ENCODE peak calls at places on chromosomes 13 and 19, in six cellular contexts. I is pancreas, V is thoracic aorta, O is psoas muscle, M is uterus, S is aorta. E is an unnamed sample.

GRCh38 chr19:16191216-16191908 is 6.2 kb downstream of the FAM32A start:
- DNase-seq in V (no peak), M (no peak), I (no peak), O (no peak), S (peak; percentile 56), E (no peak)

GRCh38 chr19:45664575-45664974 is 3.4 kb upstream of the GIPR start:
- DNase-seq in I (no peak), O (no peak), S (no peak), M (no peak), V (no peak), E (no peak)

GRCh38 chr13:99988469-99989375 is 7.1 kb downstream of the ZIC2 start:
- DNase-seq in V (no peak), M (no peak), I (no peak), S (peak; percentile 48), O (no peak), E (no peak)

GRCh38 chr13:47672982-47673670 is 327.9 kb downstream of the SUCLA2 start:
- DNase-seq in I (no peak), O (no peak), V (no peak), M (no peak), S (no peak), E (no peak)

GRCh38 chr19:1725100-1726064 is 27.9 kb upstream of the ONECUT3 start:
- DNase-seq in S (no peak), M (no peak), I (peak; percentile 76), O (peak; percentile 50), V (no peak), E (no peak)

GRCh38 chr19:33684550-33685303 is 63.0 kb downstream of the CHST8 start:
- DNase-seq in V (no peak), O (no peak), S (peak; percentile 62), M (no peak), I (no peak), E (no peak)

GRCh38 chr13:21686761-21687391 is 16.0 kb downstream of the FGF9 start:
- DNase-seq in S (no peak), I (no peak), M (no peak), O (no peak), V (no peak), E (no peak)

GRCh38 chr19:2695288-2695866 is 7.1 kb downstream of the GNG7 start:
- DNase-seq in I (peak; percentile 34), S (no peak), V (no peak), O (no peak), M (no peak), E (no peak)

GRCh38 chr19:47443331-47443730 is 24.0 kb upstream of the MEIS3 start:
- DNase-seq in V (no peak), S (no peak), M (no peak), O (no peak), I (no peak), E (no peak)

GRCh38 chr13:89541091-89542030 is 1806.1 kb upstream of the MIR17HG start:
- DNase-seq in M (no peak), S (no peak), I (no peak), O (no peak), V (no peak), E (no peak)

GRCh38 chr19:35792888-35793287 is 17.5 kb downstream of the ARHGAP33 start:
- DNase-seq in V (no peak), O (no peak), S (no peak), I (no peak), M (no peak), E (no peak)

GRCh38 chr13:100063333-100063732 is 25.6 kb upstream of the PCCA start:
- DNase-seq in S (no peak), I (no peak), O (no peak), V (no peak), M (no peak), E (no peak)

GRCh38 chr13:47459512-47459911 is 541.6 kb downstream of the SUCLA2 start:
- DNase-seq in S (no peak), M (no peak), V (no peak), O (no peak), I (no peak), E (no peak)

GRCh38 chr13:106028916-106029315 is 506.5 kb downstream of the EFNB2 start:
- DNase-seq in O (no peak), V (no peak), S (no peak), I (no peak), M (no peak), E (no peak)

GRCh38 chr13:50693755-50694154 is 149.7 kb downstream of the DLEU7 start:
- DNase-seq in I (peak; percentile 15), O (no peak), S (no peak), M (no peak), V (no peak), E (peak; percentile 67)

GRCh38 chr13:90706631-90707030 is 640.9 kb upstream of the MIR17HG start:
- DNase-seq in O (no peak), S (no peak), V (no peak), I (no peak), M (no peak), E (no peak)

GRCh38 chr13:113471844-113472243 is 18.6 kb upstream of the ADPRHL1 start:
- DNase-seq in M (no peak), O (no peak), V (no peak), S (no peak), I (no peak), E (no peak)

GRCh38 chr19:54160182-54160811 is 776 bp upstream of the LENG1 start:
- DNase-seq in V (no peak), I (no peak), M (no peak), S (no peak), O (no peak), E (no peak)

GRCh38 chr13:60431108-60431700 is 34.2 kb downstream of the TDRD3 start:
- DNase-seq in I (no peak), O (no peak), V (no peak), S (no peak), M (no peak), E (no peak)

GRCh38 chr19:29851769-29852521 is 40.2 kb downstream of the CCNE1 start:
- DNase-seq in M (no peak), O (no peak), S (peak; percentile 4), V (no peak), I (no peak), E (no peak)

GRCh38 chr13:112741835-112742570 is 52.2 kb downstream of the ATP11A start:
- DNase-seq in V (no peak), I (no peak), O (no peak), M (no peak), S (peak; percentile 44), E (no peak)

GRCh38 chr19:38786572-38787265 is 2.3 kb upstream of the LGALS7B start:
- DNase-seq in S (peak; percentile 25), O (no peak), M (no peak), I (no peak), V (no peak), E (no peak)

GRCh38 chr19:6587998-6588507 is 2.9 kb downstream of the CD70 start:
- DNase-seq in S (no peak), V (no peak), M (no peak), O (no peak), I (no peak), E (no peak)

GRCh38 chr19:52248256-52248655 is 21.1 kb upstream of the ZNF766 start:
- DNase-seq in I (peak; percentile 54), O (peak; percentile 43), V (no peak), S (peak; percentile 82), M (no peak), E (no peak)

GRCh38 chr13:97321101-97321500 is 99.0 kb downstream of the MBNL2 start:
- DNase-seq in O (no peak), S (no peak), I (no peak), V (no peak), M (no peak), E (no peak)

GRCh38 chr13:76939215-76939614 is 9.1 kb upstream of the ACOD1 start:
- DNase-seq in I (no peak), O (no peak), M (no peak), V (no peak), S (no peak), E (no peak)

GRCh38 chr19:407501-408440 is 1.2 kb downstream of the C2CD4C start:
- DNase-seq in M (no peak), I (no peak), O (no peak), S (peak; percentile 71), V (no peak), E (no peak)

GRCh38 chr19:3958836-3959765 is 11.8 kb downstream of the DAPK3 start:
- DNase-seq in M (no peak), V (no peak), S (no peak), O (no peak), I (no peak), E (no peak)

GRCh38 chr19:3954107-3954506 is 16.8 kb downstream of the DAPK3 start:
- DNase-seq in S (no peak), M (no peak), O (no peak), V (no peak), I (no peak), E (no peak)

GRCh38 chr19:3950871-3951861 is 18.3 kb downstream of the NMRK2 start:
- DNase-seq in S (peak; percentile 87), I (no peak), M (no peak), O (peak; percentile 80), V (no peak), E (no peak)

GRCh38 chr19:3959766-3960131 is 11.2 kb downstream of the DAPK3 start:
- DNase-seq in I (no peak), M (no peak), S (no peak), O (no peak), V (no peak), E (no peak)

DNA sequence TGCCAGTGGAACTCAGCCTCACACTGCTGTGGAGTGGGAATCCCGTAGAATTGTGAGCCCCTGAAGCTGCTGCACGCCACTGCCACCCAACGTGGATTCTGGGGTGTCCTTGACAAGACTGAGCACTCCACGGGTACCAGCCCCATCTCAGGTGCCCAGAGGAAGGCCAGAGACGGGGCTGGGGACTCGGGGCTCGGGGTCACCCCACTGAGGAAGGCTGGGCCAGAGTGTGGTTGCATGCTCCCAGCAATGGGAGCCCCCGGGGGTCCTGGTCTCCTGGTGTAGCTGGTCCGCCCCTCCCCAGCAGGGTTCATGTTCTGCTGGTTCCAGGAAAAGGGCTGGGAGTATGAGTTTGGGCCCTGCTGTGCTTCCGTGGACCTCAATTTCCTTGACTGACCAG is 15.2 kb downstream of the DAPK3 start:
- DNase-seq in I (no peak), S (no peak), M (no peak), V (no peak), O (no peak), E (no peak)
- H3K36me3 ChIP-seq in I (peaks cover 10% of the 10 kb centered on the region), S (peaks cover 3% of the 10 kb centered on the region), M (no peaks in the 10 kb centered on the region), V (peaks cover 34% of the 10 kb centered on the region), O (peaks cover 49% of the 10 kb centered on the region), E (peaks cover 49% of the 10 kb centered on the region)

DNA sequence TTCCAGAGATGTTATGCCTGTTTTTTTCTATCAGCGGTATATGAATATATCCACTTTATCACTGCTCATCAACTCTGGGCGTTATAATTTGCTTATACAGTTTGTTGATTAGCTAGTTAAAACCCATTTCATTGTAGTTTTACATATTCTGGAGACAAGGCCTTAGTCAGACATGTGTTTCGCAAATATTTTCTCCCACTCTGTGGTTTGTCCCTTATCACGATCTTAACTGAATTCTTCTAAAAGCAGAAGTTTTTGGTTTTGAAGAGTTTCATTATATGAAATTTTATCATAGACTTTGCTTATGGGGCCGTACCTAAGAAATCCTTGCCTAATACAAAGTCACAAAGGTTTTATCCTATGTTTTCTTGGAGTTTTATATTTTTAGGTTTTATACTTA is 84.6 kb downstream of the FRY start:
- DNase-seq in V (no peak), O (no peak), M (no peak), I (no peak), S (no peak), E (no peak)
- H3K27ac ChIP-seq in V (no peak overlapping the region), O (peak overlapping the region; percentile 87), M (no peak overlapping the region), I (no peak overlapping the region), S (no peak overlapping the region), E (peak overlapping the region; percentile 60)

GRCh38 chr19:28644261-28644660 is 568.7 kb downstream of the UQCRFS1 start:
- DNase-seq in O (no peak), S (no peak), M (no peak), V (no peak), I (peak; percentile 25), E (no peak)
- H3K4me3 ChIP-seq in O (no peak overlapping the region), S (no peak overlapping the region), M (no peak overlapping the region), V (no peak overlapping the region), I (peak overlapping the region; percentile 13), E (no peak overlapping the region)

GRCh38 chr13:111370147-111370546 is 49.7 kb downstream of the TEX29 start:
- DNase-seq in V (no peak), O (no peak), M (no peak), S (no peak), I (no peak), E (no peak)
- H3K36me3 ChIP-seq in V (no peaks in the 10 kb centered on the region), O (no peaks in the 10 kb centered on the region), M (no peaks in the 10 kb centered on the region), S (no peaks in the 10 kb centered on the region), I (no peaks in the 10 kb centered on the region), E (no peaks in the 10 kb centered on the region)

E was measured in right atrium auricular region.